ENCODE peak calls at places on chromosomes 2 and 18, in five cellular contexts. M, Q, Z, I and E are unnamed samples. For H3K4me1, the result is how much of the 10 kb centered on the place peaks cover.

GRCh38 chr2:132438650-132439030 is 22.0 kb downstream of the GPR39 start:
- DNase-seq in M (peak), Q (no peak), Z (no peak), I (peak), E (no peak)

GRCh38 chr18:57780318-57781127 is 22.6 kb downstream of the ATP8B1 start:
- DNase-seq in M (no peak), Q (no peak), Z (no peak), I (no peak), E (no peak)

GRCh38 chr2:215870088-215870490 is 143.3 kb downstream of the MREG start:
- DNase-seq in M (no peak), Q (no peak), Z (no peak), I (no peak), E (peak)

GRCh38 chr2:215409331-215410127 is 26.3 kb downstream of the FN1 start:
- DNase-seq in M (no peak), Q (no peak), Z (no peak), I (no peak), E (no peak)

GRCh38 chr18:49247786-49248185 is 212.7 kb downstream of the DYM start:
- DNase-seq in M (no peak), Q (no peak), Z (no peak), I (no peak), E (no peak)

GRCh38 chr2:106161938-106162814 is 31.9 kb downstream of the UXS1 start:
- DNase-seq in M (no peak), Q (peak), Z (peak), I (peak), E (peak)

GRCh38 chr18:75221397-75221796 is 10.8 kb downstream of the TSHZ1 start:
- DNase-seq in M (no peak), Q (no peak), Z (no peak), I (no peak), E (no peak)

GRCh38 chr18:22015156-22015555 is 154.2 kb upstream of the GATA6 start:
- DNase-seq in M (no peak), Q (no peak), Z (no peak), I (no peak), E (no peak)

GRCh38 chr2:58429285-58429874 is 188.3 kb upstream of the FANCL start:
- DNase-seq in M (no peak), Q (no peak), Z (no peak), I (no peak), E (no peak)

GRCh38 chr2:105393373-105394055 is 5.3 kb downstream of the FHL2 start:
- DNase-seq in M (no peak), Q (no peak), Z (no peak), I (no peak), E (peak)

GRCh38 chr2:138724296-138724695 is 55.9 kb downstream of the NXPH2 start:
- DNase-seq in M (no peak), Q (no peak), Z (no peak), I (no peak), E (no peak)
- H3K4me1 ChIP-seq in M (under half), Q (under half), Z (under half), I (under half), E (under half)

DNA sequence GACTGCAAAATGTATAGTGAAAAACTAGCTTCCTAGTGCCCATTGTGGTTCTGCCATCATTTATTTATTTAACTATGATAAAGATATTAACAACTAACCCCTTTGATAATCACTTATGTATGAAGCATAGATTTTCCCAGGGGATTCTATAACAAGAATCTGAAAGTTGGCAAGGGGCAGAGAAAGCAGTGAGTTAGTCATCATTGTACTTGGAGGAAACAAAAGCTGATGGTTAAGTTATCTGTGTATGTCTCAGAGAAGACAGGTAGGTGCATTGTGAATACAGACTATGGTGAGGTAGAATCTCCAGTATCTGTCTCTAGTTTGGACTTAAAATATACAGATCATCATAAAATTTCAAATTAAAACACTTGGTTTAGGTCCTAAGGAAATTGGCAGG is 2159.1 kb upstream of the CELF4 start:
- DNase-seq in M (no peak), Q (no peak), Z (no peak), I (no peak), E (no peak)
- H3K27ac ChIP-seq in M (no peak), Q (no peak), Z (no peak), I (no peak), E (no peak)

GRCh38 chr2:240561325-240561971 is 1.3 kb downstream of the DUSP28 start:
- DNase-seq in M (no peak), Q (no peak), Z (peak), I (no peak), E (no peak)
- TF ChIP-seq CTCF in M (no peak), Q (no peak), Z (no peak), I (no peak), E (no peak)

DNA sequence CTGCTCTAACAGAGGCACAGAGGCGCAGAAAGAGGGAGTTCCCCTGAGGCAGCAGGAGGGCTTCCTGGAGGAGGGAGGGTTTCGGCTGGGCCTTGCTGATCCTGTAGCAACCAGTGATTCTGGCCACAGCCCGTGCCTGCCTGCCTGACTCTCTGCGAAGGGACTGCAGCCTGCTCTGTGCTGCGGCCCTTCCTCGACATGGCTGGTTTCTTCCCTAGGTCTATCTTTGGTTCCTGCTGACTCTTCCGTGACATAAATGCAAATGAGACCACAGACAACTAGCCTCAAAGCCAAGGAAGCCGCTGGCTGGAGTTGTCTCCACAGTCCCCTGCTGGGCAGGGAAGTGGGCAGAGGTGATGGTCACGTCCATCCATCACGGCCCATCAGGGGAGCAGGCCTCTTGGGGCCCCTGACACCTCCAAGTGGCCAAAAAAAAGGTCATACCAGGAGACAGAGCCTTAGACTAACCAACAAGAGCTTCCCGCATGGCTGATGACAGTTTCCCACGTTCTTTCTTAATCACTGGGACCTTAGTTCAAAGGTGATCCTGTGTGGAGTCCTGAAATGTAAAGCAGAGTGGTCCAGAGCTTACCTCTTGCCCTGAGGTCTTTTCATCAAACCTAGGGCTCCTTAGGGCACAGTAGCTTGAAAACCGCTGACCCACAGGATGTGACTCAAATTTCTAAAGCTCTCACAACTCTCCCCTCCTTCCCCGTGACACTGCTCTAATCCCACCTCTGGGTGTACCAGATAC is 55.3 kb downstream of the HS1BP3 start:
- DNase-seq in M (no peak), Q (peak), Z (peak), I (no peak), E (no peak)
- H3K4me1 ChIP-seq in M (half or more), Q (half or more), Z (half or more), I (under half), E (under half)

DNA sequence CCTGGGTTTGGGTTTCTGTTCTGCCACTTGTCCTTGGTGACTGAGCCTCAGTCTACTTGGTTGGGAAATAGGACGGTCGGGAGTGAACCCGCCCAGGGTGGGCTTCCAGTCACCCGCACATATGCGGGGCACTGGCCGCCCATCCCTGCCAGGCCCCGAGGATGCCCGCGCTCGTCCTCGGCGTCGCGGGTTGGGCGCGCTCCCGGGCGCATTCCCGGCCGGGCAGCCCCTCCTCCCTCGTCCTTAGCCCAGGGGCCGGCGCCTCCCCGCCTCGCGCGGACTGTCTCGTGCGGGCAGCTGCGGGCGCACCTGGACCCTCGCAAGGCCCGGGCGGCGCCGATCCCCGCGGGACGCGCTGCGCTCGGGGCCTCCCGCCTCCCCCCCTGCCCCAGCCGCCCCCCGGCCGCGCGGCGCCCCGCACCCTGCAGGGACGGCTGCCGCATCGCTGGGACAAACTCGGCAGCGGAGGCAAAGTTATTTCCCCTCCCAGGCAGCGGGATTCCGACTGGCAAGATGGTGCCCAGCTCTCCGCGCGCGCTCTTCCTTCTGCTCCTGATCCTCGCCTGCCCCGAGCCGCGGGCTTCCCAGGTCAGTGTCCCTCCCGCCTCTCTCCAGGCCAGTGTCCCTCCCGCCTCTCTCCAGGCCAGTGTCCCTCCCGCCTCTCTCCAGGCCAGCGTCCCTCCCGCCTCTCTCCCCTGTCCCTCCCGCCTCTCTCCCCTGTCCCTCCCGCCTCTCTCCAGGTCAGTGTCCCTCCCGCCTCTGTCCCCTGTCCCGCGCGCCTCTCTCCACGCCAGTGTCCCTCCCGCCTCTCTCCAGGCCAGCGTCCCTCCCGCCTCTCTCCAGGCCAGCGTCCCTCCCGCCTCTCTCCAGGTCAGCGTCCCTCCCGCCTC is at the start of gene FBLN7:
- DNase-seq in M (no peak), Q (no peak), Z (peak), I (no peak), E (no peak)
- H3K27ac ChIP-seq in M (peak), Q (no peak), Z (no peak), I (no peak), E (no peak)

GRCh38 chr2:48207201-48207641 is 300.9 kb upstream of the FBXO11 start:
- DNase-seq in M (no peak), Q (no peak), Z (no peak), I (no peak), E (no peak)

GRCh38 chr2:48204750-48205136 is 298.4 kb upstream of the FBXO11 start:
- DNase-seq in M (no peak), Q (no peak), Z (no peak), I (no peak), E (no peak)

GRCh38 chr2:48202863-48203642 is 296.8 kb upstream of the FBXO11 start:
- DNase-seq in M (no peak), Q (no peak), Z (no peak), I (no peak), E (no peak)

GRCh38 chr2:48203668-48204067 is 297.4 kb upstream of the FBXO11 start:
- DNase-seq in M (no peak), Q (no peak), Z (no peak), I (no peak), E (no peak)

DNA sequence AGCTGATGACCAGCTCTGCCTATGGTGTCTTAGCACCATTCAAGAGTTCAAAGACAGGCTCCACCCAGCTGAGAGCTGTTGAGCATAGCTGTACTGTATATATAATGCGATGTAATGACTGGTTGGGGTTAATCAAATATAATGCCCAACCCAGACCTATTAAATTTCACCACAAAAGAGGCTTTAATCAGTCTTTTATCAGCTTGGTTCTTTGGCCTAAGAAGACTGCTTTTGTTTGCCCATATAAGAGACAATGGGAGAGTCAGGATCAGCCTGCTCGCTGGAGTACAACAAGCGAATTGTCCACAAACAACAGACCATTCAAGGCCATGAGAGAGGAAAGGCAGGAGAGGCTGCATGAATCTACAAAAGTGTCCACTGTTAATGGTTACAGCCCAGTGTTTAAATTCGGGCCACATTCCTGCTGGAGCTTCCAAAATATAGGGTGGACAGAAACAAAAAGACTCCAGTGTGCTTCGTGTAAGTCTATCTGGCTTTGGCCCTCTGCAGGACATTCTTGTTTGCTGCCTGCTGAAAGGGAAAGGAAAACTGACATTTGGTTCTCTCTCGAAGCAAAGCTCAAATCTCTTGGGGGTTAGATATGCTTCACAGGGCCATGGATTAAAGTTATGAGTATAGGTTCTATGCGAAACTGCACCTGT is 299.0 kb upstream of the FBXO11 start:
- DNase-seq in M (no peak), Q (no peak), Z (no peak), I (no peak), E (no peak)
- TF ChIP-seq CTCF in M (no peak), Q (no peak), Z (no peak), I (peak), E (no peak)

GRCh38 chr2:213086566-213086965 is 64.8 kb downstream of the IKZF2 start:
- DNase-seq in M (no peak), Q (no peak), Z (no peak), I (no peak), E (no peak)
- H3K4me1 ChIP-seq in M (under half), Q (under half), Z (under half), I (under half), E (under half)